ENCODE peak calls at places on chromosomes 12 and 14, in four cellular contexts. X, T, Q and C are unnamed samples.

GRCh38 chr12:121536929-121537813 is 43.7 kb downstream of the KDM2B start:
- DNase-seq in T (peak; percentile 76), Q (peak; percentile 82), X (peak; percentile 69), C (peak; percentile 57)

GRCh38 chr14:75450381-75451276 is 22.8 kb downstream of the JDP2 start:
- DNase-seq in X (no peak), Q (no peak), T (peak; percentile 61), C (no peak)

GRCh38 chr14:69056389-69056788 is 77.3 kb upstream of the ACTN1 start:
- DNase-seq in T (no peak), X (no peak), Q (no peak), C (peak; percentile 49)

GRCh38 chr12:12327802-12328201 is 22.2 kb downstream of the MANSC1 start:
- DNase-seq in T (peak; percentile 65), Q (peak; percentile 25), X (peak; percentile 36), C (no peak)

GRCh38 chr12:57627504-57628279 is 5.3 kb downstream of the B4GALNT1 start:
- DNase-seq in T (no peak), Q (no peak), X (no peak), C (peak; percentile 53)

GRCh38 chr14:100314724-100315123 is 8.4 kb upstream of the SLC25A47 start:
- DNase-seq in Q (no peak), X (no peak), T (no peak), C (no peak)

GRCh38 chr12:107736914-107737313 is 24.0 kb downstream of the PRDM4 start:
- DNase-seq in T (no peak), Q (peak; percentile 57), X (peak; percentile 26), C (no peak)

GRCh38 chr12:131274906-131275305 is 321.2 kb downstream of the ADGRD1 start:
- DNase-seq in Q (no peak), X (no peak), T (no peak), C (no peak)

GRCh38 chr12:49959570-49960473 is 1.9 kb upstream of the AQP5 start:
- DNase-seq in T (no peak), Q (no peak), X (no peak), C (peak; percentile 61)

GRCh38 chr14:84749191-84749945 is 780.6 kb upstream of the FLRT2 start:
- DNase-seq in Q (no peak), T (no peak), X (no peak), C (no peak)

GRCh38 chr14:84750284-84750683 is 779.7 kb upstream of the FLRT2 start:
- DNase-seq in T (no peak), X (no peak), Q (no peak), C (no peak)

GRCh38 chr14:84751745-84752144 is 778.2 kb upstream of the FLRT2 start:
- DNase-seq in X (no peak), Q (no peak), T (no peak), C (no peak)

DNA sequence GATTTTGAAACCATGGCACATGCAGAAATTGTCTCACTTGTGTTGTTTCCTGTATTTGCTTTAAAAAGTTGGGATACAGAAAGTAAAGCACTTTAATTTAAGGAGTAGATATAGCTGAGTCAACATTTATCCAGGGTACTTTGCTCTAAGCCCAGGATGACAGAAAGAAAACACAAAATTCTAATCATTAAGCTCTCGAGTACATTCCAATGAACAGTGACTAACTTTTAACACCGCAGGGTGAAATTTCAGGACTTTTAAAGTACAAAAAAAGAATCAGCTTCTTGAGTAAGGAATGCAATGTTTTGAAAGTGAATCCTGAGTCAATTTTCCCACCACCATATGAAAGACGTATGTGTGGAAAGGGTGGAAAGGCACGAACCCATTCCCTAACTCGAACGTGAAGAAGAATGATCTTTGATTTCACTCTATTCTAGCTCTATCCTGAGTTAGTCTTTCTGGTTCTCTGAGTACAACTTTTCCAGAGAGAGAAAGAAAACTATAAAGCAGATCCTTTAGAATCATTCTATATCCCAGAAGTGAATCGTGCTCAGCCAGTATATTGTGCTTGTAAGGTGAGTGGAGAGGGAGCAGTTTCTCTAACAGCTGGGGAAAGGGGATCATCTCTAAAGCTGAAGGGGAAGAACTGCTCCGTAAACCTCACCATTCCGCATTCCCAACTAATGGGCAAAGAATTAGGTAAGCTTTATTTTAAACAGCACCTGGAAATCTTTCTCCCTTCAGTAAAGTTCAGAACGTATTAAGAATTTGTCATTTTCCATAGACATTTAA is 779.0 kb upstream of the FLRT2 start:
- DNase-seq in Q (no peak), T (no peak), X (no peak), C (no peak)
- TF ChIP-seq ETV6 in Q (no peak), T (no peak), X (no peak), C (no peak)

DNA sequence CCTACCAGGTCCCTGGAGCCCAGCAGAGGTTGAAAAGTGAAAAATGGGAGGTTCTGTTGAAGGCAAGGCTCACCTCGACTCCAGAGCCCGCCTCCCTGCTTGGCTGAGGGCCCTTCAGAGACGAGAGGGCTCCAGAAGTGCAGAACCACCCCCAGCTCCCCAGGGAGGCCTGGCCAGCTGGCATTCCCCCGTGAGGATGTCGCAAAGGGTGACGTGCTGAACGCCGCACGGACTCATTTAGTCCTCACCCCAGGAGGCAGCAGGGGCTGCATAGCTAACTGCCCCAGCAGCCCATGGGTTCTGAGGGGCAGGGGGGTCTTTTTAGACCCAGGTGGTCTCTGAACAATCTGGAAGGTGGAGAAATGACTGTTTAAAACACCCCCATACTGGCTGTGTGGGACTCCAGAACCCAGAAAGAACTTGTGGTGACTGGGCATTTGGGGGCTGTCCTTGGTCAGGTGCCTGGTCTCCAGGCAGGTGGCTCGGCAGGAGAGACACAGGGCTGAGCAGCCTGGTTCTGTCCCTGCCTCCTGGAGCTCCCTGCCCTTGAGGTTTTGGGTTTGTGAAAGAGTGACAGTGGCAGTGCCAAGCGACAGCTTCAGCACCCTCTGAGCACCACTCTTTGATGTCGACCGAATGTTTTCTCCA is 32.0 kb downstream of the ANAPC7 start:
- DNase-seq in X (no peak), T (no peak), Q (peak; percentile 57), C (no peak)
- TF ChIP-seq ETV6 in X (no peak), T (no peak), Q (no peak), C (no peak)

DNA sequence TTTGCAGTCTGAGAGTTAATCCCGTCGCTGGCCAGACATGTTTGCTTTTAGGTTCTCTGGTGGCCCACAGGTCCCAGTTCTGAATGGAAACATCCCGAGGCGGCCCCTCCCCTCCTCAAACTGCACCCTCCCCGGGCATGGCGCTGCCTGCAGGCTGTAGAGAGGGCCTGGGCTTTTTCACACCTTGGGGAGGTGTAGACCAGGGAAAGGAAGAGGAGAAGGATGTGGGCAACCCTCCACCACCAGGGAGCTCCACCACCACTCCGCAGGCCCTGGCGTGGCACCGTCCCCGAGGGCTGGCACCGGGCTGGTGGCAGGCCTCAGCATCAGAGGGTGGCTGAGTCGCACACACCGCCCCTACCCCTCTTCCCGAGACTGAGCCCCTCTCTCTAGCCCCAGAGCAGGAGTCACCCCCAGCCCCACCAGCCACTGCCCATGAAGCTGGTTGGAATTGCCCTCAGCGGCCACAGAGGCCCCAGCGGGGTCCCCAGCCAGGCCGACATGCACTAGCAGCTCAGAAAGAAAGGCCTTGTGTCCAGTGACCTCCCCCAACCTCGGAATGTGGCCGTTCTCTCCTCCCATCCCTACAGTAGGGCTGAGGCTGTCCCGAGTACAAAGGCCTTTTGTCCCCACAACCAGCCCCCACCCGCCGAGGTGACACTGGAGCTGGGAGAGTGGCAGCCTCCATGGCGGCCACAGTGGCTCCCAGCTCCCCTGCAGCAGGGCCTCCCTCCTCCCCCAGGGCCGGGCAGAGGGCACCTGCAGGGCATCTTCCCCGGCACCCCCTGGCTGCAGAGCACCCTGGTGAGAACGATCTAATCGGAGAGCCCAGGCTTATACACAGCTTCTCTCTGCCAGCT is 23.5 kb upstream of the INF2 start:
- DNase-seq in Q (no peak), X (no peak), T (peak; percentile 96), C (no peak)
- TF ChIP-seq ETV6 in Q (no peak), X (no peak), T (no peak), C (no peak)

GRCh38 chr12:67994046-67994445 is 4.8 kb downstream of the IFNG-AS1 start:
- DNase-seq in Q (no peak), T (no peak), X (no peak), C (no peak)
- TF ChIP-seq ETV6 in Q (no peak), T (no peak), X (no peak), C (no peak)

GRCh38 chr12:30827406-30828055 is 72.8 kb upstream of the CAPRIN2 start:
- DNase-seq in X (no peak), T (no peak), Q (no peak), C (no peak)

GRCh38 chr12:30828686-30829085 is 73.9 kb upstream of the CAPRIN2 start:
- DNase-seq in X (no peak), T (no peak), Q (no peak), C (no peak)

GRCh38 chr12:30824311-30824710 is 69.6 kb upstream of the CAPRIN2 start:
- DNase-seq in X (no peak), T (no peak), Q (no peak), C (no peak)

GRCh38 chr12:30825341-30825740 is 70.6 kb upstream of the CAPRIN2 start:
- DNase-seq in Q (no peak), X (no peak), T (no peak), C (no peak)

GRCh38 chr12:30826276-30826675 is 71.5 kb upstream of the CAPRIN2 start:
- DNase-seq in Q (no peak), X (no peak), T (no peak), C (no peak)
- TF ChIP-seq ETV6 in Q (no peak), X (no peak), T (no peak), C (no peak)